ENCODE peak calls at places on chromosomes 16 and 17, in nine cellular contexts. N, K, C, I, R, V, E, M and H are unnamed samples.

GRCh38 chr17:39922006-39922405 is 3.6 kb upstream of the GSDMB start:
- DNase-seq in N (no peak), K (no peak), C (no peak), I (no peak), R (no peak), V (no peak), E (no peak), M (no peak), H (no peak)

GRCh38 chr17:2064511-2064910 is 9.6 kb downstream of the HIC1 start:
- DNase-seq in N (no peak), K (peak), C (no peak), I (no peak), R (no peak), V (no peak), E (no peak), M (peak), H (no peak)

GRCh38 chr17:34257986-34258326 is 2.9 kb downstream of the CCL2 start:
- DNase-seq in N (no peak), K (no peak), C (no peak), I (no peak), R (no peak), V (no peak), E (no peak), M (no peak), H (no peak)

GRCh38 chr17:33968350-33969044 is 286.6 kb upstream of the CCL2 start:
- DNase-seq in N (peak), K (no peak), C (no peak), I (no peak), R (no peak), V (peak), E (no peak), M (no peak), H (no peak)

GRCh38 chr17:33369149-33369548 is 76.1 kb upstream of the ASIC2 start:
- DNase-seq in N (no peak), K (no peak), C (no peak), I (no peak), R (no peak), V (no peak), E (no peak), M (no peak), H (no peak)

GRCh38 chr17:73697872-73698271 is 53.6 kb upstream of the SDK2 start:
- DNase-seq in N (no peak), K (no peak), C (peak), I (peak), R (no peak), V (no peak), E (no peak), M (no peak), H (peak)

GRCh38 chr16:14529010-14529669 is 100.9 kb downstream of the PARN start:
- DNase-seq in N (peak), K (peak), C (peak), I (peak), R (peak), V (peak), E (peak), M (peak), H (no peak)

GRCh38 chr16:54651851-54652770 is 278.6 kb upstream of the IRX5 start:
- DNase-seq in N (peak), K (no peak), C (no peak), I (no peak), R (no peak), V (peak), E (no peak), M (no peak), H (no peak)

GRCh38 chr17:79842656-79843474 is 3.6 kb upstream of the CBX4 start:
- DNase-seq in N (peak), K (no peak), C (peak), I (no peak), R (no peak), V (peak), E (no peak), M (no peak), H (no peak)

GRCh38 chr17:64499805-64500486 is 3.1 kb upstream of the POLG2 start:
- DNase-seq in N (no peak), K (peak), C (no peak), I (no peak), R (no peak), V (peak), E (no peak), M (no peak), H (no peak)

GRCh38 chr16:24257965-24258364 is 1.8 kb downstream of the CACNG3 start:
- DNase-seq in N (no peak), K (no peak), C (no peak), I (no peak), R (no peak), V (peak), E (no peak), M (no peak), H (no peak)

GRCh38 chr16:23337836-23338550 is 35.9 kb downstream of the SCNN1B start:
- DNase-seq in N (peak), K (no peak), C (no peak), I (no peak), R (no peak), V (no peak), E (no peak), M (no peak), H (no peak)

GRCh38 chr17:56172517-56172982 is 19.3 kb downstream of the ANKFN1 start:
- DNase-seq in N (no peak), K (peak), C (no peak), I (no peak), R (no peak), V (peak), E (no peak), M (no peak), H (no peak)

GRCh38 chr17:49224198-49224996 is 6.2 kb downstream of the PHOSPHO1 start:
- DNase-seq in N (peak), K (no peak), C (no peak), I (no peak), R (peak), V (no peak), E (no peak), M (peak), H (no peak)

GRCh38 chr16:88934066-88934667 is 42.8 kb downstream of the CBFA2T3 start:
- DNase-seq in N (no peak), K (no peak), C (no peak), I (no peak), R (peak), V (no peak), E (no peak), M (no peak), H (no peak)

GRCh38 chr17:55062921-55063320 is 94.4 kb downstream of the STXBP4 start:
- DNase-seq in N (no peak), K (peak), C (no peak), I (no peak), R (no peak), V (peak), E (no peak), M (no peak), H (no peak)

GRCh38 chr16:27972500-27972899 is 91.0 kb downstream of the GSG1L start:
- DNase-seq in N (peak), K (peak), C (peak), I (peak), R (no peak), V (peak), E (no peak), M (peak), H (peak)

GRCh38 chr16:68085259-68086071 is at the start of gene NFATC3:
- DNase-seq in N (peak), K (peak), C (peak), I (peak), R (peak), V (peak), E (peak), M (peak), H (peak)

GRCh38 chr16:3131755-3132377 is 3.0 kb upstream of the ZNF213 start:
- DNase-seq in N (peak), K (peak), C (peak), I (peak), R (no peak), V (peak), E (no peak), M (peak), H (no peak)

GRCh38 chr16:24668481-24669001 is 60.9 kb upstream of the TNRC6A start:
- DNase-seq in N (no peak), K (peak), C (no peak), I (no peak), R (no peak), V (peak), E (no peak), M (peak), H (no peak)

GRCh38 chr17:48427598-48427997 is 2.4 kb downstream of the SKAP1 start:
- DNase-seq in N (peak), K (no peak), C (no peak), I (no peak), R (no peak), V (peak), E (no peak), M (no peak), H (no peak)

GRCh38 chr17:6523809-6524355 is 32.5 kb downstream of the PITPNM3 start:
- DNase-seq in N (no peak), K (no peak), C (no peak), I (no peak), R (no peak), V (no peak), E (no peak), M (no peak), H (no peak)

GRCh38 chr17:78820122-78820792 is 20.4 kb downstream of the USP36 start:
- DNase-seq in N (no peak), K (no peak), C (no peak), I (no peak), R (no peak), V (no peak), E (no peak), M (no peak), H (no peak)

GRCh38 chr17:62652251-62653001 is 25.0 kb downstream of the MRC2 start:
- DNase-seq in N (peak), K (peak), C (peak), I (peak), R (peak), V (peak), E (no peak), M (peak), H (no peak)

GRCh38 chr17:36899250-36900129 is 37.8 kb upstream of the LHX1 start:
- DNase-seq in N (no peak), K (no peak), C (no peak), I (no peak), R (no peak), V (peak), E (no peak), M (no peak), H (no peak)

GRCh38 chr17:83030432-83030831 is 49.0 kb upstream of the METRNL start:
- DNase-seq in N (no peak), K (no peak), C (no peak), I (no peak), R (no peak), V (no peak), E (no peak), M (no peak), H (no peak)

GRCh38 chr16:23131436-23131835 is 17.8 kb downstream of the USP31 start:
- DNase-seq in N (no peak), K (no peak), C (no peak), I (no peak), R (no peak), V (no peak), E (no peak), M (peak), H (no peak)

GRCh38 chr17:32265192-32265895 is at the start of gene RHBDL3:
- DNase-seq in N (no peak), K (no peak), C (no peak), I (peak), R (peak), V (peak), E (no peak), M (no peak), H (no peak)

GRCh38 chr17:29607557-29608195 is 14.7 kb downstream of the ANKRD13B start:
- DNase-seq in N (no peak), K (no peak), C (no peak), I (no peak), R (no peak), V (no peak), E (no peak), M (no peak), H (no peak)

GRCh38 chr16:52873997-52874500 is 178.6 kb downstream of the CHD9NB start:
- DNase-seq in N (no peak), K (no peak), C (no peak), I (no peak), R (no peak), V (no peak), E (no peak), M (no peak), H (no peak)

GRCh38 chr17:41013606-41014005 is 4.7 kb upstream of the KRTAP3-1 start:
- DNase-seq in N (no peak), K (peak), C (no peak), I (no peak), R (no peak), V (peak), E (no peak), M (no peak), H (no peak)